ENCODE peak calls at places on chromosome 7, in six cellular contexts. One of them, this sample, is unnamed.

GRCh38 chr7:143993924-143994323 is 6.2 kb upstream of the OR6B1 start:
- DNase-seq in tibial artery: no peak
- DNase-seq in RWPE1: no peak
- DNase-seq in HT-29: no peak
- DNase-seq in AG10803: no peak
- DNase-seq in hepatic stellate cell: no peak
- DNase-seq in this sample: no peak

GRCh38 chr7:27808626-27809025 is 68.7 kb downstream of the TAX1BP1 start:
- DNase-seq in HT-29: no peak
- DNase-seq in hepatic stellate cell: peak
- DNase-seq in tibial artery: no peak
- DNase-seq in AG10803: peak
- DNase-seq in RWPE1: peak
- DNase-seq in this sample: peak

GRCh38 chr7:45001826-45002225 is 1.8 kb downstream of the CCM2 start:
- DNase-seq in hepatic stellate cell: no peak
- DNase-seq in HT-29: no peak
- DNase-seq in tibial artery: no peak
- DNase-seq in AG10803: no peak
- DNase-seq in RWPE1: no peak
- DNase-seq in this sample: no peak

GRCh38 chr7:84092207-84092606 is 102.4 kb downstream of the SEMA3A start:
- DNase-seq in HT-29: peak
- DNase-seq in hepatic stellate cell: no peak
- DNase-seq in AG10803: no peak
- DNase-seq in tibial artery: no peak
- DNase-seq in RWPE1: peak
- DNase-seq in this sample: no peak

GRCh38 chr7:38831262-38831661 is 77.7 kb downstream of the VPS41 start:
- DNase-seq in tibial artery: no peak
- DNase-seq in AG10803: peak
- DNase-seq in RWPE1: no peak
- DNase-seq in hepatic stellate cell: no peak
- DNase-seq in HT-29: no peak
- DNase-seq in this sample: peak

GRCh38 chr7:75688200-75689136 is 50.3 kb downstream of the HIP1 start:
- DNase-seq in AG10803: no peak
- DNase-seq in HT-29: no peak
- DNase-seq in tibial artery: peak
- DNase-seq in RWPE1: no peak
- DNase-seq in hepatic stellate cell: no peak
- DNase-seq in this sample: no peak

GRCh38 chr7:20064974-20065862 is 152.0 kb downstream of the MACC1 start:
- DNase-seq in AG10803: peak
- DNase-seq in tibial artery: no peak
- DNase-seq in HT-29: no peak
- DNase-seq in hepatic stellate cell: peak
- DNase-seq in RWPE1: no peak
- DNase-seq in this sample: peak

GRCh38 chr7:159015894-159016410 is 128.7 kb downstream of the VIPR2 start:
- DNase-seq in hepatic stellate cell: no peak
- DNase-seq in HT-29: no peak
- DNase-seq in RWPE1: no peak
- DNase-seq in AG10803: no peak
- DNase-seq in tibial artery: no peak
- DNase-seq in this sample: no peak

GRCh38 chr7:158563051-158563450 is 24.6 kb downstream of the PTPRN2 start:
- DNase-seq in RWPE1: no peak
- DNase-seq in tibial artery: no peak
- DNase-seq in hepatic stellate cell: no peak
- DNase-seq in HT-29: no peak
- DNase-seq in AG10803: no peak
- DNase-seq in this sample: no peak

GRCh38 chr7:133481676-133482075 is 228.8 kb downstream of the EXOC4 start:
- DNase-seq in HT-29: no peak
- DNase-seq in AG10803: peak
- DNase-seq in tibial artery: no peak
- DNase-seq in RWPE1: peak
- DNase-seq in hepatic stellate cell: peak
- DNase-seq in this sample: peak

GRCh38 chr7:913736-914520 is 37.6 kb downstream of the GET4 start:
- DNase-seq in HT-29: peak
- DNase-seq in hepatic stellate cell: no peak
- DNase-seq in AG10803: no peak
- DNase-seq in tibial artery: no peak
- DNase-seq in RWPE1: peak
- DNase-seq in this sample: no peak

GRCh38 chr7:107842213-107842612 is 39.2 kb upstream of the SLC26A3 start:
- DNase-seq in AG10803: no peak
- DNase-seq in HT-29: no peak
- DNase-seq in hepatic stellate cell: no peak
- DNase-seq in RWPE1: no peak
- DNase-seq in tibial artery: no peak
- DNase-seq in this sample: no peak

GRCh38 chr7:690478-691360 is 35.8 kb upstream of the DNAAF5 start:
- DNase-seq in hepatic stellate cell: no peak
- DNase-seq in RWPE1: no peak
- DNase-seq in HT-29: no peak
- DNase-seq in tibial artery: peak
- DNase-seq in AG10803: no peak
- DNase-seq in this sample: no peak